ENCODE peak calls at places on chromosomes 3 and 15, in eight cellular contexts. One of them, this sample, is unnamed.

GRCh38 chr3:38117748-38118420 is 19.0 kb downstream of the ACAA1 start:
- DNase-seq in heart right ventricle: peak
- DNase-seq in brain microvascular endothelial cell: peak
- DNase-seq in GM13976: peak
- DNase-seq in nephron progenitor cell: peak
- DNase-seq in OCI-LY7: peak
- DNase-seq in IMR-90: peak
- DNase-seq in dorsolateral prefrontal cortex: peak
- DNase-seq in this sample: no peak

GRCh38 chr3:12273045-12273695 is 15.7 kb upstream of the PPARG start:
- DNase-seq in heart right ventricle: no peak
- DNase-seq in brain microvascular endothelial cell: no peak
- DNase-seq in GM13976: peak
- DNase-seq in nephron progenitor cell: no peak
- DNase-seq in OCI-LY7: peak
- DNase-seq in IMR-90: no peak
- DNase-seq in dorsolateral prefrontal cortex: no peak
- DNase-seq in this sample: no peak

GRCh38 chr15:37038716-37039106 is 61.6 kb downstream of the MEIS2 start:
- DNase-seq in heart right ventricle: no peak
- DNase-seq in brain microvascular endothelial cell: no peak
- DNase-seq in GM13976: no peak
- DNase-seq in nephron progenitor cell: no peak
- DNase-seq in OCI-LY7: no peak
- DNase-seq in IMR-90: no peak
- DNase-seq in dorsolateral prefrontal cortex: no peak
- DNase-seq in this sample: no peak

GRCh38 chr3:184230081-184230602 is 757 bp downstream of the VWA5B2 start:
- DNase-seq in heart right ventricle: no peak
- DNase-seq in brain microvascular endothelial cell: no peak
- DNase-seq in GM13976: peak
- DNase-seq in nephron progenitor cell: peak
- DNase-seq in OCI-LY7: no peak
- DNase-seq in IMR-90: no peak
- DNase-seq in dorsolateral prefrontal cortex: no peak
- DNase-seq in this sample: no peak

GRCh38 chr15:48413304-48413703 is 82.1 kb downstream of the DUT start:
- DNase-seq in heart right ventricle: no peak
- DNase-seq in brain microvascular endothelial cell: no peak
- DNase-seq in GM13976: no peak
- DNase-seq in nephron progenitor cell: no peak
- DNase-seq in OCI-LY7: no peak
- DNase-seq in IMR-90: peak
- DNase-seq in dorsolateral prefrontal cortex: no peak
- DNase-seq in this sample: no peak

GRCh38 chr15:44580105-44580504 is 43.2 kb downstream of the EIF3J start:
- DNase-seq in heart right ventricle: no peak
- DNase-seq in brain microvascular endothelial cell: no peak
- DNase-seq in GM13976: no peak
- DNase-seq in nephron progenitor cell: no peak
- DNase-seq in OCI-LY7: no peak
- DNase-seq in IMR-90: no peak
- DNase-seq in dorsolateral prefrontal cortex: no peak
- DNase-seq in this sample: no peak

GRCh38 chr3:195870442-195870841 is 37.9 kb downstream of the TNK2 start:
- DNase-seq in heart right ventricle: no peak
- DNase-seq in brain microvascular endothelial cell: no peak
- DNase-seq in GM13976: no peak
- DNase-seq in nephron progenitor cell: no peak
- DNase-seq in OCI-LY7: no peak
- DNase-seq in IMR-90: no peak
- DNase-seq in dorsolateral prefrontal cortex: no peak
- DNase-seq in this sample: no peak

GRCh38 chr15:50145451-50145872 is 26.4 kb upstream of the ATP8B4 start:
- DNase-seq in heart right ventricle: no peak
- DNase-seq in brain microvascular endothelial cell: peak
- DNase-seq in GM13976: peak
- DNase-seq in nephron progenitor cell: peak
- DNase-seq in OCI-LY7: peak
- DNase-seq in IMR-90: peak
- DNase-seq in dorsolateral prefrontal cortex: no peak
- DNase-seq in this sample: no peak

GRCh38 chr15:40906947-40907802 is 12.9 kb downstream of the VPS18 start:
- DNase-seq in heart right ventricle: peak
- DNase-seq in brain microvascular endothelial cell: no peak
- DNase-seq in GM13976: no peak
- DNase-seq in nephron progenitor cell: no peak
- DNase-seq in OCI-LY7: peak
- DNase-seq in IMR-90: peak
- DNase-seq in dorsolateral prefrontal cortex: no peak
- DNase-seq in this sample: no peak

GRCh38 chr3:10551139-10551538 is 45.8 kb upstream of the ATP2B2 start:
- DNase-seq in heart right ventricle: no peak
- DNase-seq in brain microvascular endothelial cell: no peak
- DNase-seq in GM13976: no peak
- DNase-seq in nephron progenitor cell: no peak
- DNase-seq in OCI-LY7: no peak
- DNase-seq in IMR-90: no peak
- DNase-seq in dorsolateral prefrontal cortex: no peak
- DNase-seq in this sample: no peak

GRCh38 chr3:64240445-64240844 is 15.2 kb upstream of the PRICKLE2 start:
- DNase-seq in heart right ventricle: no peak
- DNase-seq in brain microvascular endothelial cell: no peak
- DNase-seq in GM13976: no peak
- DNase-seq in nephron progenitor cell: peak
- DNase-seq in OCI-LY7: no peak
- DNase-seq in IMR-90: no peak
- DNase-seq in dorsolateral prefrontal cortex: no peak
- DNase-seq in this sample: no peak

GRCh38 chr3:16181361-16181760 is 6.9 kb downstream of the GALNT15 start:
- DNase-seq in heart right ventricle: peak
- DNase-seq in brain microvascular endothelial cell: no peak
- DNase-seq in GM13976: no peak
- DNase-seq in nephron progenitor cell: no peak
- DNase-seq in OCI-LY7: no peak
- DNase-seq in IMR-90: peak
- DNase-seq in dorsolateral prefrontal cortex: no peak
- DNase-seq in this sample: no peak

GRCh38 chr15:40054746-40055575 is 16.0 kb upstream of the SRP14 start:
- DNase-seq in heart right ventricle: no peak
- DNase-seq in brain microvascular endothelial cell: no peak
- DNase-seq in GM13976: peak
- DNase-seq in nephron progenitor cell: peak
- DNase-seq in OCI-LY7: peak
- DNase-seq in IMR-90: peak
- DNase-seq in dorsolateral prefrontal cortex: no peak
- DNase-seq in this sample: no peak

GRCh38 chr15:90191795-90192494 is 9.2 kb upstream of the SEMA4B start:
- DNase-seq in heart right ventricle: peak
- DNase-seq in brain microvascular endothelial cell: no peak
- DNase-seq in GM13976: peak
- DNase-seq in nephron progenitor cell: peak
- DNase-seq in OCI-LY7: peak
- DNase-seq in IMR-90: no peak
- DNase-seq in dorsolateral prefrontal cortex: peak
- DNase-seq in this sample: no peak

GRCh38 chr3:38121451-38121831 is 15.5 kb downstream of the ACAA1 start:
- DNase-seq in heart right ventricle: no peak
- DNase-seq in brain microvascular endothelial cell: no peak
- DNase-seq in GM13976: no peak
- DNase-seq in nephron progenitor cell: no peak
- DNase-seq in OCI-LY7: no peak
- DNase-seq in IMR-90: no peak
- DNase-seq in dorsolateral prefrontal cortex: no peak
- DNase-seq in this sample: no peak

GRCh38 chr3:195106418-195106906 is 164.5 kb downstream of the XXYLT1 start:
- DNase-seq in heart right ventricle: peak
- DNase-seq in brain microvascular endothelial cell: peak
- DNase-seq in GM13976: peak
- DNase-seq in nephron progenitor cell: peak
- DNase-seq in OCI-LY7: peak
- DNase-seq in IMR-90: peak
- DNase-seq in dorsolateral prefrontal cortex: peak
- DNase-seq in this sample: no peak

GRCh38 chr3:99720985-99721632 is 82.7 kb downstream of the COL8A1 start:
- DNase-seq in heart right ventricle: peak
- DNase-seq in brain microvascular endothelial cell: peak
- DNase-seq in GM13976: no peak
- DNase-seq in nephron progenitor cell: no peak
- DNase-seq in OCI-LY7: no peak
- DNase-seq in IMR-90: peak
- DNase-seq in dorsolateral prefrontal cortex: no peak
- DNase-seq in this sample: no peak

GRCh38 chr3:97871206-97871605 is 49.4 kb downstream of the CRYBG3 start:
- DNase-seq in heart right ventricle: no peak
- DNase-seq in brain microvascular endothelial cell: no peak
- DNase-seq in GM13976: no peak
- DNase-seq in nephron progenitor cell: no peak
- DNase-seq in OCI-LY7: no peak
- DNase-seq in IMR-90: peak
- DNase-seq in dorsolateral prefrontal cortex: no peak
- DNase-seq in this sample: no peak

GRCh38 chr15:79459666-79460065 is 27.5 kb downstream of the MINAR1 start:
- DNase-seq in heart right ventricle: no peak
- DNase-seq in brain microvascular endothelial cell: no peak
- DNase-seq in GM13976: no peak
- DNase-seq in nephron progenitor cell: no peak
- DNase-seq in OCI-LY7: no peak
- DNase-seq in IMR-90: no peak
- DNase-seq in dorsolateral prefrontal cortex: no peak
- DNase-seq in this sample: no peak

GRCh38 chr3:137304313-137305056 is 346.7 kb downstream of the IL20RB start:
- DNase-seq in heart right ventricle: no peak
- DNase-seq in brain microvascular endothelial cell: no peak
- DNase-seq in GM13976: no peak
- DNase-seq in nephron progenitor cell: peak
- DNase-seq in OCI-LY7: no peak
- DNase-seq in IMR-90: no peak
- DNase-seq in dorsolateral prefrontal cortex: no peak
- DNase-seq in this sample: no peak
- TF ChIP-seq CTCF in heart right ventricle: no peak
- TF ChIP-seq CTCF in brain microvascular endothelial cell: no peak
- TF ChIP-seq CTCF in GM13976: no peak
- TF ChIP-seq CTCF in nephron progenitor cell: no peak
- TF ChIP-seq CTCF in OCI-LY7: no peak
- TF ChIP-seq CTCF in IMR-90: no peak
- TF ChIP-seq CTCF in dorsolateral prefrontal cortex: no peak
- TF ChIP-seq CTCF in this sample: no peak

GRCh38 chr3:7410782-7411181 is 549.9 kb downstream of the GRM7 start:
- DNase-seq in heart right ventricle: no peak
- DNase-seq in brain microvascular endothelial cell: no peak
- DNase-seq in GM13976: no peak
- DNase-seq in nephron progenitor cell: no peak
- DNase-seq in OCI-LY7: no peak
- DNase-seq in IMR-90: no peak
- DNase-seq in dorsolateral prefrontal cortex: no peak
- DNase-seq in this sample: no peak
- TF ChIP-seq CTCF in heart right ventricle: no peak
- TF ChIP-seq CTCF in brain microvascular endothelial cell: no peak
- TF ChIP-seq CTCF in GM13976: no peak
- TF ChIP-seq CTCF in nephron progenitor cell: no peak
- TF ChIP-seq CTCF in OCI-LY7: no peak
- TF ChIP-seq CTCF in IMR-90: no peak
- TF ChIP-seq CTCF in dorsolateral prefrontal cortex: no peak
- TF ChIP-seq CTCF in this sample: no peak

DNA sequence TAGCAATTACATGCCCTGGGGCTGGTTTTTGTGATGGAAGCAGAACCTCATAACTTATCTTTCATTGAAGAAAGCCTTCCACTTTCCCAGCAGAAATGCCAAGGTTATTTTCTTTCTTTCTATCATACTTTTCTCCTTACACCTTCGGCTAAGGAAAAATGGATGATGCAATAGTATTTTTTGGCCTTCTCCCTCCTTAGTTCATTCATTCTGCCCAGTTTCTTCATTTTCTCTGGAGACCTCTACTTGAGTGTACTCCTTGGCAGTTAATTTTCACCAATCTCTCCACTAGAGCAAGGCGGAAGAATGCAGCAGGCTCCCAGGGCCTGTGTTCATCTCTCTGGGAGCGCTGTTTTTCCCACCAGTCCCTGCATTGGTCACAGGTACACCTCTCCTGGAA is 7.6 kb upstream of the P2RY1 start:
- DNase-seq in heart right ventricle: no peak
- DNase-seq in brain microvascular endothelial cell: no peak
- DNase-seq in GM13976: no peak
- DNase-seq in nephron progenitor cell: no peak
- DNase-seq in OCI-LY7: no peak
- DNase-seq in IMR-90: no peak
- DNase-seq in dorsolateral prefrontal cortex: no peak
- DNase-seq in this sample: no peak
- TF ChIP-seq CTCF in heart right ventricle: no peak
- TF ChIP-seq CTCF in brain microvascular endothelial cell: no peak
- TF ChIP-seq CTCF in GM13976: no peak
- TF ChIP-seq CTCF in nephron progenitor cell: no peak
- TF ChIP-seq CTCF in OCI-LY7: no peak
- TF ChIP-seq CTCF in IMR-90: no peak
- TF ChIP-seq CTCF in dorsolateral prefrontal cortex: no peak
- TF ChIP-seq CTCF in this sample: no peak

GRCh38 chr15:51736646-51737537 is 563 bp downstream of the LYSMD2 start:
- DNase-seq in heart right ventricle: peak
- DNase-seq in brain microvascular endothelial cell: no peak
- DNase-seq in GM13976: peak
- DNase-seq in nephron progenitor cell: no peak
- DNase-seq in OCI-LY7: no peak
- DNase-seq in IMR-90: no peak
- DNase-seq in dorsolateral prefrontal cortex: peak
- DNase-seq in this sample: no peak

GRCh38 chr15:51736069-51736468 is 1.4 kb downstream of the LYSMD2 start:
- DNase-seq in heart right ventricle: no peak
- DNase-seq in brain microvascular endothelial cell: no peak
- DNase-seq in GM13976: no peak
- DNase-seq in nephron progenitor cell: no peak
- DNase-seq in OCI-LY7: no peak
- DNase-seq in IMR-90: no peak
- DNase-seq in dorsolateral prefrontal cortex: no peak
- DNase-seq in this sample: no peak

GRCh38 chr15:51737538-51738305 is at the start of gene LYSMD2:
- DNase-seq in heart right ventricle: peak
- DNase-seq in brain microvascular endothelial cell: peak
- DNase-seq in GM13976: peak
- DNase-seq in nephron progenitor cell: peak
- DNase-seq in OCI-LY7: peak
- DNase-seq in IMR-90: peak
- DNase-seq in dorsolateral prefrontal cortex: peak
- DNase-seq in this sample: no peak

GRCh38 chr15:51735211-51735610 is 2.2 kb downstream of the LYSMD2 start:
- DNase-seq in heart right ventricle: no peak
- DNase-seq in brain microvascular endothelial cell: no peak
- DNase-seq in GM13976: no peak
- DNase-seq in nephron progenitor cell: no peak
- DNase-seq in OCI-LY7: peak
- DNase-seq in IMR-90: no peak
- DNase-seq in dorsolateral prefrontal cortex: no peak
- DNase-seq in this sample: no peak

DNA sequence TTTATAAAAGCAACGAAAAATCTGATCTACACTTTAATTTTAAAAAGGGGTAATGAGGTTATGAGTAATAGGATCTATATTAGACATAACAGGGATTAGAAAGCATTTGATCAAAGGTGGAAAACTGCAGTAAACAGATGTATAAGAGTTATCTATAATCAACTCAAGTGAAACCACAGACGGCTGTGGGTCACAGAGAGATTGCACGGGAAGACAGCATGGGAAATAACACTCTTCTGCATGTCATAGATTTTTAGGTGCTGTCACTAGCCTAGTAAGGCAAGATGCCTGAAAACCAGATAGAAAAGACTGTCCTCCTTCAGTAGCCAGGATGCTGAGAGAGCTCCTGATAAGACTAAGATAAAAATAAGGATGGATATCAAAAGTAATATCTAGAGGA is 1.8 kb downstream of the LYSMD2 start:
- DNase-seq in heart right ventricle: no peak
- DNase-seq in brain microvascular endothelial cell: no peak
- DNase-seq in GM13976: no peak
- DNase-seq in nephron progenitor cell: no peak
- DNase-seq in OCI-LY7: no peak
- DNase-seq in IMR-90: no peak
- DNase-seq in dorsolateral prefrontal cortex: no peak
- DNase-seq in this sample: no peak
- TF ChIP-seq CTCF in heart right ventricle: no peak
- TF ChIP-seq CTCF in brain microvascular endothelial cell: no peak
- TF ChIP-seq CTCF in GM13976: no peak
- TF ChIP-seq CTCF in nephron progenitor cell: no peak
- TF ChIP-seq CTCF in OCI-LY7: peak
- TF ChIP-seq CTCF in IMR-90: no peak
- TF ChIP-seq CTCF in dorsolateral prefrontal cortex: no peak
- TF ChIP-seq CTCF in this sample: no peak

This sample was measured in AG09309.